ENCODE peak calls at places on chromosomes 11 and 22, in four cellular contexts. Y, L, X and K are unnamed samples.

GRCh38 chr11:108873305-108873704 is 208.4 kb downstream of the DDX10 start:
- DNase-seq in Y (no peak), L (no peak), X (peak), K (no peak)

GRCh38 chr22:49286236-49286760 is 541.4 kb downstream of the BRD1 start:
- DNase-seq in Y (no peak), L (no peak), X (no peak), K (no peak)

GRCh38 chr11:94185387-94186084 is 56.9 kb downstream of the PANX1 start:
- DNase-seq in Y (peak), L (no peak), X (no peak), K (no peak)

GRCh38 chr11:19800162-19800561 is 87.5 kb downstream of the NAV2 start:
- DNase-seq in Y (no peak), L (no peak), X (no peak), K (no peak)

GRCh38 chr11:112453601-112454577 is 193.2 kb upstream of the PLET1 start:
- DNase-seq in Y (no peak), L (peak), X (peak), K (peak)

GRCh38 chr11:77402218-77402556 is 71.7 kb downstream of the PAK1 start:
- DNase-seq in Y (no peak), L (no peak), X (no peak), K (no peak)

GRCh38 chr11:75773595-75774353 is 5.2 kb downstream of the DGAT2 start:
- DNase-seq in Y (no peak), L (no peak), X (no peak), K (peak)

GRCh38 chr11:116416852-116417251 is 355.9 kb downstream of the BUD13 start:
- DNase-seq in Y (no peak), L (no peak), X (no peak), K (no peak)

GRCh38 chr22:38218661-38219331 is 17.0 kb downstream of the MAFF start:
- DNase-seq in Y (peak), L (peak), X (peak), K (peak)

GRCh38 chr22:28810839-28811491 is 10.6 kb upstream of the XBP1 start:
- DNase-seq in Y (peak), L (no peak), X (no peak), K (no peak)

GRCh38 chr11:46632502-46632901 is 15.1 kb downstream of the ATG13 start:
- DNase-seq in Y (no peak), L (no peak), X (no peak), K (no peak)

GRCh38 chr11:133945087-133945974 is 11.4 kb downstream of the IGSF9B start:
- DNase-seq in Y (no peak), L (no peak), X (peak), K (peak)

GRCh38 chr11:8757047-8757446 is 74.5 kb downstream of the RPL27A start:
- DNase-seq in Y (no peak), L (peak), X (no peak), K (no peak)